ENCODE peak calls at places on chromosome 22, in five cellular contexts. J is activated T-helper 9 cell treated with anti-CD3 and anti-CD28 coated beads, Interleukin-2, amount 50 U/mL, for 16 hours; W is brain microvascular endothelial cell; P is CD8-positive, alpha-beta T cell; F is left cardiac atrium. K is an unnamed sample.

GRCh38 chr22:17130199-17130598 is 9.0 kb upstream of the TMEM121B start:
- DNase-seq in J (no peak), W (no peak), P (no peak), F (no peak), K (peak)

GRCh38 chr22:29520851-29521250 is 32.7 kb downstream of the THOC5 start:
- DNase-seq in J (no peak), W (peak), P (no peak), F (no peak), K (no peak)

GRCh38 chr22:11598492-11599440 is 3929.2 kb upstream of the OR11H1 start:
- DNase-seq in J (no peak), W (no peak), P (no peak), F (no peak), K (no peak)

GRCh38 chr22:41437198-41437597 is 9.4 kb downstream of the TOB2 start:
- DNase-seq in J (no peak), W (no peak), P (no peak), F (no peak), K (no peak)

GRCh38 chr22:41598891-41599635 is 9.4 kb upstream of the PMM1 start:
- DNase-seq in J (no peak), W (no peak), P (no peak), F (no peak), K (no peak)

GRCh38 chr22:23556026-23556620 is 24.0 kb downstream of the IGLL1 start:
- DNase-seq in J (no peak), W (no peak), P (no peak), F (no peak), K (no peak)

GRCh38 chr22:32896951-32897350 is 95.4 kb downstream of the TIMP3 start:
- DNase-seq in J (no peak), W (no peak), P (no peak), F (no peak), K (no peak)

GRCh38 chr22:44394246-44395115 is 81.7 kb upstream of the SHISAL1 start:
- DNase-seq in J (no peak), W (no peak), P (no peak), F (no peak), K (peak)

GRCh38 chr22:27252282-27253049 is 549.1 kb downstream of the MN1 start:
- DNase-seq in J (no peak), W (peak), P (no peak), F (peak), K (no peak)

GRCh38 chr22:32828150-32828549 is 26.6 kb downstream of the TIMP3 start:
- DNase-seq in J (no peak), W (no peak), P (no peak), F (no peak), K (no peak)

GRCh38 chr22:36377022-36377631 is 10.6 kb downstream of the MYH9 start:
- DNase-seq in J (no peak), W (no peak), P (peak), F (no peak), K (no peak)

GRCh38 chr22:44410396-44411056 is 87.5 kb downstream of the RTL6 start:
- DNase-seq in J (no peak), W (no peak), P (no peak), F (peak), K (no peak)

GRCh38 chr22:27836181-27836580 is 34.6 kb upstream of the MN1 start:
- DNase-seq in J (no peak), W (no peak), P (no peak), F (no peak), K (peak)

K was measured in aorta.